ENCODE peak calls at places on chromosome 7, in four cellular contexts. T, G, L and N are unnamed samples.

GRCh38 chr7:150373049-150373801 is 4.6 kb downstream of the REPIN1 start:
- DNase-seq in T (no peak), G (no peak), L (no peak), N (no peak)

GRCh38 chr7:101728128-101728527 is 89.3 kb upstream of the CUX1 start:
- DNase-seq in T (no peak), G (no peak), L (no peak), N (no peak)

GRCh38 chr7:22632674-22633073 is 94.3 kb upstream of the IL6 start:
- DNase-seq in T (no peak), G (no peak), L (no peak), N (no peak)

GRCh38 chr7:81158189-81158588 is 239.3 kb upstream of the SEMA3C start:
- DNase-seq in T (no peak), G (no peak), L (no peak), N (no peak)

GRCh38 chr7:2287742-2288141 is 26.5 kb downstream of the SNX8 start:
- DNase-seq in T (no peak), G (no peak), L (no peak), N (no peak)

GRCh38 chr7:22782616-22783232 is 39.9 kb downstream of the TOMM7 start:
- DNase-seq in T (peak; percentile 44), G (peak; percentile 74), L (peak; percentile 68), N (no peak)

GRCh38 chr7:1689356-1689755 is 19.3 kb downstream of the ELFN1 start:
- DNase-seq in T (no peak), G (no peak), L (no peak), N (no peak)

GRCh38 chr7:134618756-134619530 is 27.7 kb upstream of the BPGM start:
- DNase-seq in T (no peak), G (no peak), L (no peak), N (no peak)

GRCh38 chr7:75738604-75738974 is at the start of gene HIP1:
- DNase-seq in T (no peak), G (no peak), L (no peak), N (no peak)

GRCh38 chr7:17022915-17023314 is 141.1 kb upstream of the AGR3 start:
- DNase-seq in T (no peak), G (peak; percentile 12), L (no peak), N (no peak)

GRCh38 chr7:157930926-157931466 is 594.2 kb downstream of the DNAJB6 start:
- DNase-seq in T (no peak), G (no peak), L (no peak), N (no peak)